ENCODE peak calls at places on chromosomes 13 and 19, in eight cellular contexts. J, D, M, F, L, I, Y and A are unnamed samples.

GRCh38 chr19:2041436-2041685 is 9.7 kb downstream of the MKNK2 start:
- DNase-seq in J (no peak), D (no peak), M (no peak), F (no peak), L (no peak), I (peak; percentile 54), Y (no peak), A (no peak)

GRCh38 chr13:111398715-111399299 is 78.4 kb downstream of the TEX29 start:
- DNase-seq in J (no peak), D (no peak), M (no peak), F (no peak), L (no peak), I (no peak), Y (no peak), A (no peak)

GRCh38 chr19:3098515-3099346 is 4.6 kb downstream of the GNA11 start:
- DNase-seq in J (peak; percentile 50), D (no peak), M (no peak), F (no peak), L (peak; percentile 23), I (peak; percentile 77), Y (no peak), A (no peak)

GRCh38 chr19:2575734-2576481 is 100.0 kb downstream of the GADD45B start:
- DNase-seq in J (peak; percentile 93), D (no peak), M (no peak), F (no peak), L (peak; percentile 69), I (peak; percentile 60), Y (no peak), A (peak; percentile 59)

GRCh38 chr19:51830263-51830662 is 35.3 kb downstream of the FPR3 start:
- DNase-seq in J (peak; percentile 13), D (no peak), M (no peak), F (no peak), L (no peak), I (no peak), Y (no peak), A (no peak)

GRCh38 chr13:21676611-21677021 is 5.7 kb downstream of the FGF9 start:
- DNase-seq in J (no peak), D (no peak), M (peak; percentile 18), F (no peak), L (no peak), I (peak; percentile 42), Y (no peak), A (peak; percentile 27)

GRCh38 chr19:48659768-48660167 is 13.0 kb downstream of the NTN5 start:
- DNase-seq in J (no peak), D (no peak), M (no peak), F (no peak), L (no peak), I (no peak), Y (no peak), A (peak; percentile 65)

GRCh38 chr13:107023335-107023734 is 455.4 kb upstream of the ARGLU1 start:
- DNase-seq in J (no peak), D (no peak), M (no peak), F (no peak), L (no peak), I (no peak), Y (no peak), A (no peak)

GRCh38 chr13:76853481-76853880 is 32.7 kb downstream of the KCTD12 start:
- DNase-seq in J (no peak), D (no peak), M (no peak), F (peak; percentile 33), L (no peak), I (no peak), Y (no peak), A (peak; percentile 49)

GRCh38 chr13:96112936-96113335 is 23.0 kb downstream of the HS6ST3 start:
- DNase-seq in J (peak; percentile 20), D (no peak), M (no peak), F (no peak), L (no peak), I (no peak), Y (no peak), A (peak; percentile 55)

GRCh38 chr19:39038098-39038497 is 5.7 kb upstream of the FBXO27 start:
- DNase-seq in J (peak; percentile 43), D (peak; percentile 80), M (no peak), F (peak; percentile 32), L (peak; percentile 25), I (no peak), Y (no peak), A (peak; percentile 68)

GRCh38 chr19:37082307-37082706 is 4.1 kb downstream of the ZNF420 start:
- DNase-seq in J (no peak), D (no peak), M (no peak), F (no peak), L (no peak), I (no peak), Y (no peak), A (no peak)

GRCh38 chr13:98429081-98429480 is 147.8 kb downstream of the STK24 start:
- DNase-seq in J (no peak), D (no peak), M (no peak), F (no peak), L (no peak), I (no peak), Y (no peak), A (no peak)

GRCh38 chr19:41771410-41771809 is 16.1 kb downstream of the CEACAM6 start:
- DNase-seq in J (no peak), D (no peak), M (no peak), F (no peak), L (no peak), I (no peak), Y (no peak), A (no peak)

GRCh38 chr19:39540333-39540673 is 342 bp upstream of the EID2 start:
- DNase-seq in J (no peak), D (no peak), M (no peak), F (no peak), L (no peak), I (no peak), Y (no peak), A (no peak)

GRCh38 chr13:62663767-62664166 is 1248.1 kb upstream of the PCDH20 start:
- DNase-seq in J (no peak), D (no peak), M (no peak), F (no peak), L (peak; percentile 13), I (no peak), Y (no peak), A (no peak)

GRCh38 chr19:812049-812816 is 9.5 kb downstream of the PLPPR3 start:
- DNase-seq in J (no peak), D (no peak), M (no peak), F (no peak), L (no peak), I (peak; percentile 40), Y (no peak), A (no peak)

GRCh38 chr13:53191091-53191490 is 162.5 kb downstream of the OLFM4 start:
- DNase-seq in J (no peak), D (no peak), M (no peak), F (peak; percentile 2), L (peak; percentile 11), I (no peak), Y (no peak), A (peak; percentile 83)

GRCh38 chr13:71240906-71241305 is 626.1 kb downstream of the DACH1 start:
- DNase-seq in J (peak; percentile 21), D (no peak), M (no peak), F (no peak), L (no peak), I (no peak), Y (no peak), A (peak; percentile 3)

GRCh38 chr13:52092087-52092486 is 36.8 kb downstream of the NEK5 start:
- DNase-seq in J (no peak), D (no peak), M (no peak), F (no peak), L (no peak), I (no peak), Y (no peak), A (no peak)

GRCh38 chr13:99386495-99386894 is 79.3 kb upstream of the GPR183 start:
- DNase-seq in J (no peak), D (peak; percentile 7), M (no peak), F (no peak), L (no peak), I (peak; percentile 16), Y (no peak), A (no peak)

GRCh38 chr19:49788857-49789256 is 22.1 kb downstream of the AP2A1 start:
- DNase-seq in J (no peak), D (no peak), M (no peak), F (no peak), L (no peak), I (no peak), Y (no peak), A (no peak)

GRCh38 chr13:49046534-49046933 is 70.8 kb downstream of the FNDC3A start:
- DNase-seq in J (peak; percentile 40), D (no peak), M (no peak), F (peak; percentile 8), L (peak; percentile 29), I (no peak), Y (no peak), A (no peak)

DNA sequence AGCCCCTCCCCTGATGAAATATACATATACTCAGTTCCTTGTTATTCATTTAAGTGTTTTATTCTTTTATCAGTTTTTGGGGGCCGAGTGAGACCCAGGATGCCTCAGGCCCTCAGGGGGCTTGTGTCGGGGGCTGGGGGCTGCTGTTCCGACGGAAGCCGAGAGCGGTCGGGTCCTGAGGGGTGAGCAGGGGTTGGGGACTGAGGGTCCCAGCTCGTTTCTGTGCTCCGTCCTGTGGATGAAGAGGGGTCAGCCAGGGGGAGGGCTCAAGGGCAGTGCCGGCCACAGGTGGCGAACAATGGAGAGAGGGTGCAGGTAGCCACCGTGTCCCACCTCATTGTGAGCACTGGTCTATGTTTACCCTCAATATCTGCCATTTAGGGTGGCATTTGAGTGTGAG is 1.9 kb downstream of the PCP2 start:
- DNase-seq in J (no peak), D (no peak), M (no peak), F (no peak), L (no peak), I (no peak), Y (no peak), A (no peak)
- TF ChIP-seq CTCF in J (no peak), D (no peak), M (no peak), F (no peak), L (no peak), I (no peak), Y (no peak), A (no peak)

GRCh38 chr19:45717131-45717982 is 13.3 kb downstream of the FBXO46 start:
- DNase-seq in J (peak; percentile 100), D (peak; percentile 99), M (peak; percentile 98), F (peak; percentile 96), L (peak; percentile 97), I (peak; percentile 99), Y (peak; percentile 87), A (peak; percentile 100)
- TF ChIP-seq CTCF in J (peak; percentile 20), D (peak; percentile 2), M (peak; percentile 11), F (peak; percentile 20), L (peak; percentile 29), I (no peak), Y (peak; percentile 28), A (no peak)

DNA sequence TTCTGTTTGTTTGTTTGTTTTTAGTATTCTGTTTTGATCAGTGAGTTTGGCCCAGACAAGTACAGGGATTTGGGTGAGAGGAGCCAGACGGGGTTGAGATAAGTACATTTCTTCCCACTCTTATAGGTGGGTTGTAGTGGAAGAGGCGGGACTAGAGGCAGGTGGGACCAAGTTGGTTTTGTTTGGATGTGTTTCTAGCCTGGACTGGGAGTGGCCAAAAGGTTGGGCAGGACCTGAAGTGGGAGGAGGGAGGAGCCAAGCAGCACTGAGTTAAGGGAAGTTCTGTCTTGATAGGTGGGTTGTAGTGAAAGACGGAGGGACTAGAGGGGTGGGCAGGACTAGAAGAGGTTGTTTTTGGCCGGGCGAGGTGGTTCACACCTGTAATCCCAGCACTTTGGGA is 9.0 kb downstream of the DNASE2 start:
- DNase-seq in J (no peak), D (no peak), M (no peak), F (no peak), L (no peak), I (no peak), Y (no peak), A (no peak)
- TF ChIP-seq CTCF in J (no peak), D (no peak), M (no peak), F (no peak), L (no peak), I (no peak), Y (no peak), A (no peak)

GRCh38 chr13:92187378-92187989 is 789.1 kb downstream of the GPC5 start:
- DNase-seq in J (peak; percentile 34), D (peak; percentile 58), M (peak; percentile 33), F (peak; percentile 3), L (peak; percentile 27), I (no peak), Y (no peak), A (peak; percentile 66)
- TF ChIP-seq CTCF in J (peak; percentile 86), D (peak; percentile 77), M (peak; percentile 79), F (peak; percentile 90), L (peak; percentile 79), I (peak; percentile 42), Y (peak; percentile 74), A (peak; percentile 79)